ENCODE peak calls at places on chromosomes 5 and 9, in six cellular contexts. Q is lung microvascular endothelial cell; Z is stimulated activated CD8-positive, alpha-beta memory T cell treated with anti-CD3 and anti-CD28 coated beads, Interleukin-2, amount 100 ng/mL, for 1 hour; B is ACHN; U is NCI-H1436 treated with DMSO at 0.1 percent for 48 hours; L is bronchial epithelial cell. A is an unnamed sample.

GRCh38 chr5:141654298-141654697 is 3.1 kb upstream of the FCHSD1 start:
- DNase-seq in Q (no peak), B (peak; percentile 51), L (peak; percentile 21), U (no peak), Z (no peak), A (no peak)

GRCh38 chr5:38445374-38446028 is 110.9 kb downstream of the LIFR start:
- DNase-seq in B (no peak), L (peak; percentile 18), Z (no peak), U (no peak), Q (no peak), A (no peak)

GRCh38 chr9:76667521-76667957 is 96.7 kb upstream of the PCA3 start:
- DNase-seq in U (no peak), Z (no peak), Q (peak; percentile 48), L (peak; percentile 76), B (no peak), A (peak; percentile 41)

GRCh38 chr5:5772202-5772601 is 349.7 kb downstream of the ICE1 start:
- DNase-seq in U (no peak), Q (no peak), B (no peak), Z (no peak), L (no peak), A (no peak)

GRCh38 chr5:149174847-149175234 is 33.5 kb downstream of the ABLIM3 start:
- DNase-seq in Z (no peak), Q (peak; percentile 45), L (no peak), B (no peak), U (no peak), A (peak; percentile 38)

GRCh38 chr9:109805054-109805453 is 25.1 kb downstream of the PALM2AKAP2 start:
- DNase-seq in L (no peak), U (no peak), Z (no peak), B (no peak), Q (no peak), A (no peak)

GRCh38 chr5:86684222-86684621 is 66.5 kb downstream of the COX7C start:
- DNase-seq in L (peak; percentile 6), Z (no peak), B (no peak), U (no peak), Q (peak; percentile 14), A (no peak)

GRCh38 chr5:151153766-151154272 is 3.8 kb downstream of the ANXA6 start:
- DNase-seq in B (no peak), U (no peak), Z (no peak), L (no peak), Q (no peak), A (no peak)

GRCh38 chr9:38106488-38106887 is 37.5 kb upstream of the SHB start:
- DNase-seq in U (no peak), Z (no peak), Q (no peak), B (no peak), L (peak; percentile 57), A (no peak)

GRCh38 chr5:171428168-171428658 is 8.8 kb downstream of the FGF18 start:
- DNase-seq in B (no peak), U (no peak), Q (no peak), Z (no peak), L (no peak), A (no peak)

GRCh38 chr5:108924457-108924961 is 176.8 kb downstream of the FER start:
- DNase-seq in L (no peak), U (no peak), Z (no peak), B (no peak), Q (no peak), A (no peak)

GRCh38 chr9:15641301-15641700 is 88.5 kb downstream of the CCDC171 start:
- DNase-seq in U (no peak), Q (no peak), B (no peak), L (no peak), Z (no peak), A (no peak)

GRCh38 chr5:106361905-106362304 is 1308.8 kb downstream of the EFNA5 start:
- DNase-seq in B (no peak), Q (no peak), Z (no peak), L (no peak), U (no peak), A (no peak)

GRCh38 chr5:54470677-54471076 is 15.2 kb downstream of the HSPB3 start:
- DNase-seq in L (no peak), Q (no peak), B (no peak), Z (no peak), U (no peak), A (no peak)

GRCh38 chr5:178223828-178224335 is 8.7 kb downstream of the PHYKPL start:
- DNase-seq in B (no peak), Q (no peak), Z (no peak), U (no peak), L (no peak), A (no peak)

GRCh38 chr5:104179057-104179456 is 616.5 kb upstream of the NUDT12 start:
- DNase-seq in L (peak; percentile 55), B (peak; percentile 54), U (no peak), Q (peak; percentile 70), Z (no peak), A (peak; percentile 74)

GRCh38 chr9:113669523-113670115 is 206.1 kb downstream of the RGS3 start:
- DNase-seq in L (no peak), U (no peak), B (peak; percentile 40), Q (no peak), Z (no peak), A (no peak)

GRCh38 chr5:167867281-167867680 is 424.2 kb upstream of the WWC1 start:
- DNase-seq in U (no peak), L (no peak), Z (no peak), Q (no peak), B (no peak), A (no peak)

GRCh38 chr5:84383816-84384603 is 670 bp downstream of the EDIL3 start:
- DNase-seq in L (peak; percentile 57), U (no peak), Q (peak; percentile 57), Z (no peak), B (peak; percentile 64), A (peak; percentile 46)

GRCh38 chr5:175478384-175479124 is at the start of gene SFXN1:
- DNase-seq in Q (peak; percentile 75), B (peak; percentile 71), L (peak; percentile 58), Z (peak; percentile 61), U (no peak), A (peak; percentile 77)